ENCODE peak calls at places on chromosomes 16 and 17, in eight cellular contexts. One of them, this sample, is unnamed.

GRCh38 chr17:81667754-81668153 is 1.2 kb downstream of the CCDC137 start:
- DNase-seq in fibroblast of lung: no peak
- DNase-seq in fibroblast of mammary gland: peak
- DNase-seq in OCI-LY7: peak
- DNase-seq in astrocyte of the spinal cord: no peak
- DNase-seq in cardiac fibroblast: no peak
- DNase-seq in lower leg skin: no peak
- DNase-seq in GM12878: no peak
- DNase-seq in this sample: no peak

GRCh38 chr16:79838860-79839259 is 238.3 kb upstream of the MAF start:
- DNase-seq in fibroblast of lung: no peak
- DNase-seq in fibroblast of mammary gland: peak
- DNase-seq in astrocyte of the spinal cord: no peak
- DNase-seq in GM12878: no peak
- DNase-seq in OCI-LY7: no peak
- DNase-seq in cardiac fibroblast: no peak
- DNase-seq in lower leg skin: no peak
- DNase-seq in this sample: no peak

GRCh38 chr17:7673239-7673638 is 14.1 kb downstream of the TP53 start:
- DNase-seq in astrocyte of the spinal cord: no peak
- DNase-seq in lower leg skin: no peak
- DNase-seq in GM12878: peak
- DNase-seq in fibroblast of mammary gland: peak
- DNase-seq in cardiac fibroblast: peak
- DNase-seq in OCI-LY7: peak
- DNase-seq in fibroblast of lung: no peak
- DNase-seq in this sample: no peak

GRCh38 chr17:73203788-73204479 is 11.1 kb downstream of the COG1 start:
- DNase-seq in cardiac fibroblast: no peak
- DNase-seq in lower leg skin: peak
- DNase-seq in OCI-LY7: no peak
- DNase-seq in GM12878: no peak
- DNase-seq in fibroblast of mammary gland: no peak
- DNase-seq in astrocyte of the spinal cord: no peak
- DNase-seq in fibroblast of lung: no peak
- DNase-seq in this sample: no peak

GRCh38 chr17:75730065-75730464 is 8.8 kb downstream of the ITGB4 start:
- DNase-seq in astrocyte of the spinal cord: no peak
- DNase-seq in cardiac fibroblast: no peak
- DNase-seq in fibroblast of lung: no peak
- DNase-seq in lower leg skin: no peak
- DNase-seq in GM12878: no peak
- DNase-seq in OCI-LY7: no peak
- DNase-seq in fibroblast of mammary gland: no peak
- DNase-seq in this sample: no peak

GRCh38 chr17:75635610-75636202 is 2.5 kb downstream of the SMIM5 start:
- DNase-seq in lower leg skin: no peak
- DNase-seq in fibroblast of mammary gland: no peak
- DNase-seq in astrocyte of the spinal cord: no peak
- DNase-seq in OCI-LY7: no peak
- DNase-seq in cardiac fibroblast: no peak
- DNase-seq in fibroblast of lung: no peak
- DNase-seq in GM12878: no peak
- DNase-seq in this sample: no peak

GRCh38 chr17:66620528-66620927 is 214.4 kb upstream of the CACNG5 start:
- DNase-seq in fibroblast of mammary gland: no peak
- DNase-seq in OCI-LY7: no peak
- DNase-seq in fibroblast of lung: peak
- DNase-seq in GM12878: no peak
- DNase-seq in lower leg skin: no peak
- DNase-seq in astrocyte of the spinal cord: no peak
- DNase-seq in cardiac fibroblast: no peak
- DNase-seq in this sample: no peak

GRCh38 chr17:81731271-81731670 is 19.2 kb downstream of the SLC25A10 start:
- DNase-seq in cardiac fibroblast: no peak
- DNase-seq in fibroblast of mammary gland: no peak
- DNase-seq in fibroblast of lung: peak
- DNase-seq in astrocyte of the spinal cord: peak
- DNase-seq in lower leg skin: no peak
- DNase-seq in GM12878: no peak
- DNase-seq in OCI-LY7: no peak
- DNase-seq in this sample: no peak

GRCh38 chr16:90048347-90048722 is 28.8 kb downstream of the PRDM7 start:
- DNase-seq in fibroblast of mammary gland: no peak
- DNase-seq in lower leg skin: no peak
- DNase-seq in astrocyte of the spinal cord: no peak
- DNase-seq in fibroblast of lung: no peak
- DNase-seq in OCI-LY7: no peak
- DNase-seq in cardiac fibroblast: no peak
- DNase-seq in GM12878: no peak
- DNase-seq in this sample: no peak

GRCh38 chr16:87406495-87407088 is 14.5 kb downstream of the MAP1LC3B start:
- DNase-seq in fibroblast of mammary gland: no peak
- DNase-seq in cardiac fibroblast: no peak
- DNase-seq in astrocyte of the spinal cord: no peak
- DNase-seq in fibroblast of lung: no peak
- DNase-seq in GM12878: no peak
- DNase-seq in OCI-LY7: no peak
- DNase-seq in lower leg skin: peak
- DNase-seq in this sample: no peak
- H3K4me3 ChIP-seq in fibroblast of mammary gland: no peak
- H3K4me3 ChIP-seq in cardiac fibroblast: no peak
- H3K4me3 ChIP-seq in astrocyte of the spinal cord: no peak
- H3K4me3 ChIP-seq in fibroblast of lung: no peak
- H3K4me3 ChIP-seq in GM12878: no peak
- H3K4me3 ChIP-seq in OCI-LY7: no peak
- H3K4me3 ChIP-seq in lower leg skin: no peak
- H3K4me3 ChIP-seq in this sample: no peak

GRCh38 chr17:15436399-15437369 is 30.7 kb downstream of the CDRT4 start:
- DNase-seq in cardiac fibroblast: peak
- DNase-seq in GM12878: no peak
- DNase-seq in fibroblast of lung: no peak
- DNase-seq in astrocyte of the spinal cord: no peak
- DNase-seq in fibroblast of mammary gland: peak
- DNase-seq in lower leg skin: peak
- DNase-seq in OCI-LY7: peak
- DNase-seq in this sample: peak
- TF ChIP-seq CTCF in cardiac fibroblast: peak
- TF ChIP-seq CTCF in GM12878: peak
- TF ChIP-seq CTCF in fibroblast of lung: peak
- TF ChIP-seq CTCF in astrocyte of the spinal cord: peak
- TF ChIP-seq CTCF in fibroblast of mammary gland: peak
- TF ChIP-seq CTCF in lower leg skin: no peak
- TF ChIP-seq CTCF in OCI-LY7: peak
- TF ChIP-seq CTCF in this sample: peak

DNA sequence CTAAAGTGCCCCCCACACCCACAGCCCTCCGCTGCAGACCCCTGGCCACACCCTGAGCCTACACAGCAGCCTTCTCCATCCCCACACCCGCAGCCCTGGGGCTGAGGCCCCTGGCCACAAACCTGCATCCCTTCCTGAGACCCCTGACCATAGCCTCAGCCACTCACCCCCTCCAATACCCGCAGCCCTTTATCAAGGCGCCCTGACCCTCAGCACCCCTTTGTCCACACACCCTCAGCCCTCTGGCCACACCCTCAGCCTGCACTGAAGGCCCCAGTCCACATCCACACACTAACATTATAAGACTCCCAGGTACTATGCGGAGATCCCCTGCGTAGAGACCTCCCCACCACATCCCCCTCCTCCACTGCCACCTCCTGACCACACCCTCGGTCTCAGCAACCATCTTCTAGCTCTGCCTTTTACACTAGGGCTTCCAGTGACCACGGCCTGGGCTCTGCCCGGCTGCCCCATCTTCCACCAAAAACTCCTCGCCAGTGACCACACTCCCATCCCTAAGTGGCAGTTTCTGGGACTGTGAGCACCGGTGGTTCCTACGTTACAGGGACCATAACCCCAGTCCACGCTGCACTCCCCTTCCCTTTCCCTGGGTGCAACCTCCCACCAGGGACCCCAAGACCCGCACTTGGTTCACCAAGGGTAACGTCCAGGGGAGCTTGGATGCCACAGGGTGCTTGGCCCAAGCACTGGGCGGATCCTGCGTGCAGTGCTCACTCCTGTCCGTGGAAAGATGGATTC is 818 bp downstream of the TPPP3 start:
- DNase-seq in OCI-LY7: no peak
- DNase-seq in fibroblast of lung: no peak
- DNase-seq in lower leg skin: peak
- DNase-seq in cardiac fibroblast: no peak
- DNase-seq in GM12878: no peak
- DNase-seq in astrocyte of the spinal cord: no peak
- DNase-seq in fibroblast of mammary gland: no peak
- DNase-seq in this sample: no peak
- H3K4me3 ChIP-seq in OCI-LY7: no peak
- H3K4me3 ChIP-seq in fibroblast of lung: peak
- H3K4me3 ChIP-seq in lower leg skin: no peak
- H3K4me3 ChIP-seq in cardiac fibroblast: no peak
- H3K4me3 ChIP-seq in GM12878: no peak
- H3K4me3 ChIP-seq in astrocyte of the spinal cord: peak
- H3K4me3 ChIP-seq in fibroblast of mammary gland: no peak
- H3K4me3 ChIP-seq in this sample: no peak

DNA sequence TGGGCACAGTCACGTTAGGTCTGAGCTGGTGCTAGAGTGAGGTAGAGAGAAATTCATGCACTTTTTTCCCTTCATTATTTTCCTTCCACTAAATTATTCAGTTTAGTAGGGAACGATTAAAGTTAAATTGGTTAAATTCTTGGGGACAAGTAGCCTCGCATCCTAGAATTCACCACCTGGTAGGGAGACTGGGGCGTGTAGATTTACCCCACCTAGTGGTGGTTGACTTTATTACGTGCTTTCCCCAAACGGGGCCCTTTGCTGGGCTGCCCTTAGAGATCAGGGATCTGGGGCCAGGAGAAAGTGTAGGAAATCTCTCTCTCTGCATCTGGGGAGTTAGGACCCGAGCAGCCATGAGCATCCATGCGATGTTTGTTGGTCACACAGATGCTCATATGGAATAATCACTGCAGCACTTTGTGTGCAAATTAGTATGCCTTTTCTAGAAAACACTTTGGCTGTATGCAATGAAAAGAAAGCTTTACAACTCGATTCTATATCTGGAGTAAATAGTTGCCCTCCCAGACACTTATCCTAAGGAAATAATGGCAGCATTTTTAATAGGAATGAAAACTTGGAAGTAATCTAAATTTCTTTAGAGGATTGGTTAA is 107.0 kb downstream of the PLCG2 start:
- DNase-seq in fibroblast of mammary gland: peak
- DNase-seq in lower leg skin: no peak
- DNase-seq in GM12878: no peak
- DNase-seq in OCI-LY7: peak
- DNase-seq in astrocyte of the spinal cord: peak
- DNase-seq in cardiac fibroblast: peak
- DNase-seq in fibroblast of lung: peak
- DNase-seq in this sample: no peak
- TF ChIP-seq CTCF in fibroblast of mammary gland: peak
- TF ChIP-seq CTCF in lower leg skin: no peak
- TF ChIP-seq CTCF in GM12878: peak
- TF ChIP-seq CTCF in OCI-LY7: peak
- TF ChIP-seq CTCF in astrocyte of the spinal cord: peak
- TF ChIP-seq CTCF in cardiac fibroblast: peak
- TF ChIP-seq CTCF in fibroblast of lung: peak
- TF ChIP-seq CTCF in this sample: peak

GRCh38 chr16:24773771-24774427 is 44.4 kb downstream of the TNRC6A start:
- DNase-seq in fibroblast of mammary gland: peak
- DNase-seq in fibroblast of lung: no peak
- DNase-seq in OCI-LY7: no peak
- DNase-seq in cardiac fibroblast: no peak
- DNase-seq in astrocyte of the spinal cord: no peak
- DNase-seq in lower leg skin: no peak
- DNase-seq in GM12878: no peak
- DNase-seq in this sample: no peak

GRCh38 chr16:24774510-24774909 is 45.1 kb downstream of the TNRC6A start:
- DNase-seq in GM12878: no peak
- DNase-seq in astrocyte of the spinal cord: no peak
- DNase-seq in OCI-LY7: no peak
- DNase-seq in lower leg skin: no peak
- DNase-seq in cardiac fibroblast: no peak
- DNase-seq in fibroblast of lung: no peak
- DNase-seq in fibroblast of mammary gland: no peak
- DNase-seq in this sample: no peak

GRCh38 chr16:24778676-24779075 is 49.2 kb downstream of the TNRC6A start:
- DNase-seq in GM12878: no peak
- DNase-seq in fibroblast of mammary gland: peak
- DNase-seq in OCI-LY7: no peak
- DNase-seq in fibroblast of lung: peak
- DNase-seq in astrocyte of the spinal cord: no peak
- DNase-seq in cardiac fibroblast: no peak
- DNase-seq in lower leg skin: no peak
- DNase-seq in this sample: no peak

GRCh38 chr16:24775455-24775854 is 46.0 kb downstream of the TNRC6A start:
- DNase-seq in astrocyte of the spinal cord: no peak
- DNase-seq in lower leg skin: no peak
- DNase-seq in OCI-LY7: no peak
- DNase-seq in GM12878: no peak
- DNase-seq in fibroblast of lung: no peak
- DNase-seq in fibroblast of mammary gland: peak
- DNase-seq in cardiac fibroblast: peak
- DNase-seq in this sample: no peak

DNA sequence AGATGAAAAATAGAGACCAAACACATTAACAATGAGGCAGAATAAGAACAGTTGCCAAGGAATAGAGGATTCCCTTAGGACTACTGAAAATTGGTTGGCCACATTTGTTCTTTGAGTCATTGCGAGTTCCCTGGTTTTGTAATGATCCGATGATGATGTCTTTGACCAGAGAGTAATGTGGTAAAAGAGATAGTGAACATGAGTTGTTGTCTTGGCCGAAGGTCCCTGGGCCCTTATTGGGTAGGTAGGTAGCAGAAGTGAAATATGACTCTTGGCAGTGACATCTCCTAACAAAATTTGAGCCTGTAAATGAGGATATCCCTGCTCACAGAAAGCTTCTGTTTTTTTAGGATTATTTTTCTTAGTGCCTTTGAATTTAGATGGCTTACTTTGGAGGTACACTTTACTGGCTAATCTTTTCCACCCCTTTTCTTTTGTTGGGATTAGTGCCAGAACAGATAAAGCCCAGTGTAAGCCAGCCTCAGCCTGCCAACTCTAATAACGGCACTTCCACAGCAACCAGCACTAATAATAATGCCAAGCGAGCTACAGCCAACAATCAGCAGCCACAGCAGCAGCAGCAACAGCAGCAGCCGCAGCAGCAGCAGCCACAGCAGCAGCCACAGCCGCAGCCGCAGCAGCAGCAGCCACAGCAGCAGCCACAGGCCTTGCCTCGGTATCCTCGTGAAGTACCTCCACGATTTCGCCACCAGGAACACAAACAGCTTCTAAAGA is 47.2 kb downstream of the TNRC6A start:
- DNase-seq in fibroblast of lung: peak
- DNase-seq in cardiac fibroblast: peak
- DNase-seq in fibroblast of mammary gland: peak
- DNase-seq in GM12878: no peak
- DNase-seq in OCI-LY7: no peak
- DNase-seq in astrocyte of the spinal cord: peak
- DNase-seq in lower leg skin: no peak
- DNase-seq in this sample: no peak
- H3K4me3 ChIP-seq in fibroblast of lung: no peak
- H3K4me3 ChIP-seq in cardiac fibroblast: no peak
- H3K4me3 ChIP-seq in fibroblast of mammary gland: no peak
- H3K4me3 ChIP-seq in GM12878: no peak
- H3K4me3 ChIP-seq in OCI-LY7: no peak
- H3K4me3 ChIP-seq in astrocyte of the spinal cord: no peak
- H3K4me3 ChIP-seq in lower leg skin: no peak
- H3K4me3 ChIP-seq in this sample: no peak

GRCh38 chr17:79721993-79722671 is 8.6 kb upstream of the ENPP7 start:
- DNase-seq in OCI-LY7: peak
- DNase-seq in fibroblast of lung: no peak
- DNase-seq in cardiac fibroblast: peak
- DNase-seq in fibroblast of mammary gland: no peak
- DNase-seq in GM12878: no peak
- DNase-seq in lower leg skin: no peak
- DNase-seq in astrocyte of the spinal cord: no peak
- DNase-seq in this sample: no peak
- TF ChIP-seq CTCF in OCI-LY7: peak
- TF ChIP-seq CTCF in fibroblast of lung: peak
- TF ChIP-seq CTCF in cardiac fibroblast: no peak
- TF ChIP-seq CTCF in fibroblast of mammary gland: peak
- TF ChIP-seq CTCF in GM12878: no peak
- TF ChIP-seq CTCF in lower leg skin: no peak
- TF ChIP-seq CTCF in astrocyte of the spinal cord: peak
- TF ChIP-seq CTCF in this sample: peak